ENCODE peak calls at places on chromosomes 5 and 9, in seven cellular contexts. One of them, this sample, is unnamed.

GRCh38 chr9:70409280-70409679 is 5.2 kb downstream of the KLF9 start:
- DNase-seq in SK-N-SH: no peak
- DNase-seq in K562: no peak
- DNase-seq in A549: no peak
- DNase-seq in HCT116: no peak
- DNase-seq in HepG2: no peak
- DNase-seq in GM12878: no peak
- DNase-seq in this sample: no peak

GRCh38 chr9:18632624-18633407 is 158.9 kb downstream of the ADAMTSL1 start:
- DNase-seq in K562: no peak
- DNase-seq in GM12878: no peak
- DNase-seq in HepG2: no peak
- DNase-seq in SK-N-SH: no peak
- DNase-seq in HCT116: no peak
- DNase-seq in A549: peak
- DNase-seq in this sample: no peak

GRCh38 chr9:123322771-123323481 is 33.1 kb upstream of the CRB2 start:
- DNase-seq in HCT116: no peak
- DNase-seq in HepG2: no peak
- DNase-seq in SK-N-SH: no peak
- DNase-seq in A549: no peak
- DNase-seq in K562: no peak
- DNase-seq in GM12878: no peak
- DNase-seq in this sample: peak

GRCh38 chr5:32474201-32474854 is 29.8 kb upstream of the ZFR start:
- DNase-seq in K562: no peak
- DNase-seq in HCT116: no peak
- DNase-seq in A549: no peak
- DNase-seq in HepG2: no peak
- DNase-seq in GM12878: no peak
- DNase-seq in SK-N-SH: no peak
- DNase-seq in this sample: no peak

GRCh38 chr5:74380193-74380592 is 260.3 kb downstream of the ENC1 start:
- DNase-seq in GM12878: no peak
- DNase-seq in K562: no peak
- DNase-seq in SK-N-SH: no peak
- DNase-seq in A549: no peak
- DNase-seq in HCT116: no peak
- DNase-seq in HepG2: peak
- DNase-seq in this sample: no peak

GRCh38 chr9:131276891-131277672 is 772 bp upstream of the FAM78A start:
- DNase-seq in GM12878: no peak
- DNase-seq in HepG2: no peak
- DNase-seq in SK-N-SH: peak
- DNase-seq in K562: peak
- DNase-seq in A549: no peak
- DNase-seq in HCT116: no peak
- DNase-seq in this sample: peak

GRCh38 chr5:135365281-135365680 is 33.8 kb downstream of the MACROH2A1 start:
- DNase-seq in GM12878: no peak
- DNase-seq in K562: no peak
- DNase-seq in HepG2: no peak
- DNase-seq in SK-N-SH: no peak
- DNase-seq in A549: no peak
- DNase-seq in HCT116: no peak
- DNase-seq in this sample: no peak

GRCh38 chr9:135379540-135380267 is 99.9 kb upstream of the PPP1R26 start:
- DNase-seq in HepG2: no peak
- DNase-seq in A549: no peak
- DNase-seq in K562: no peak
- DNase-seq in SK-N-SH: no peak
- DNase-seq in GM12878: no peak
- DNase-seq in HCT116: no peak
- DNase-seq in this sample: no peak

GRCh38 chr9:70133253-70134208 is 89.9 kb downstream of the MAMDC2 start:
- DNase-seq in HCT116: no peak
- DNase-seq in K562: no peak
- DNase-seq in SK-N-SH: peak
- DNase-seq in HepG2: no peak
- DNase-seq in GM12878: no peak
- DNase-seq in A549: no peak
- DNase-seq in this sample: no peak

GRCh38 chr9:79799691-79800345 is 228.1 kb downstream of the TLE4 start:
- DNase-seq in HCT116: no peak
- DNase-seq in A549: no peak
- DNase-seq in HepG2: peak
- DNase-seq in SK-N-SH: no peak
- DNase-seq in K562: no peak
- DNase-seq in GM12878: no peak
- DNase-seq in this sample: no peak

GRCh38 chr9:4833781-4834560 is 41.2 kb downstream of the RCL1 start:
- DNase-seq in A549: no peak
- DNase-seq in K562: no peak
- DNase-seq in SK-N-SH: no peak
- DNase-seq in GM12878: no peak
- DNase-seq in HCT116: no peak
- DNase-seq in HepG2: no peak
- DNase-seq in this sample: no peak

GRCh38 chr9:592225-592624 is 249.3 kb upstream of the DMRT1 start:
- DNase-seq in SK-N-SH: no peak
- DNase-seq in HCT116: no peak
- DNase-seq in GM12878: no peak
- DNase-seq in K562: no peak
- DNase-seq in A549: no peak
- DNase-seq in HepG2: peak
- DNase-seq in this sample: no peak

GRCh38 chr5:10556893-10557746 is 6.8 kb upstream of the ANKRD33B start:
- DNase-seq in HCT116: no peak
- DNase-seq in HepG2: no peak
- DNase-seq in GM12878: no peak
- DNase-seq in K562: peak
- DNase-seq in A549: peak
- DNase-seq in SK-N-SH: no peak
- DNase-seq in this sample: no peak

GRCh38 chr9:94920439-94920951 is 194.0 kb downstream of the AOPEP start:
- DNase-seq in GM12878: no peak
- DNase-seq in A549: peak
- DNase-seq in HCT116: no peak
- DNase-seq in SK-N-SH: no peak
- DNase-seq in HepG2: no peak
- DNase-seq in K562: no peak
- DNase-seq in this sample: no peak

GRCh38 chr5:18745988-18746615 is 1111.8 kb downstream of the TAF11L14 start:
- DNase-seq in K562: no peak
- DNase-seq in HepG2: peak
- DNase-seq in HCT116: no peak
- DNase-seq in A549: peak
- DNase-seq in SK-N-SH: peak
- DNase-seq in GM12878: peak
- DNase-seq in this sample: peak

GRCh38 chr9:37943329-37944265 is 39.7 kb upstream of the SLC25A51 start:
- DNase-seq in SK-N-SH: no peak
- DNase-seq in HCT116: peak
- DNase-seq in A549: no peak
- DNase-seq in HepG2: no peak
- DNase-seq in K562: no peak
- DNase-seq in GM12878: no peak
- DNase-seq in this sample: no peak

GRCh38 chr5:178670486-178670885 is 43.6 kb upstream of the CLK4 start:
- DNase-seq in GM12878: no peak
- DNase-seq in A549: no peak
- DNase-seq in HCT116: no peak
- DNase-seq in HepG2: no peak
- DNase-seq in K562: no peak
- DNase-seq in SK-N-SH: no peak
- DNase-seq in this sample: no peak

GRCh38 chr5:178671745-178672144 is 44.9 kb upstream of the CLK4 start:
- DNase-seq in K562: no peak
- DNase-seq in HCT116: no peak
- DNase-seq in A549: no peak
- DNase-seq in GM12878: no peak
- DNase-seq in SK-N-SH: no peak
- DNase-seq in HepG2: no peak
- DNase-seq in this sample: no peak

GRCh38 chr5:178673801-178674200 is 47.0 kb upstream of the CLK4 start:
- DNase-seq in K562: no peak
- DNase-seq in HCT116: no peak
- DNase-seq in SK-N-SH: no peak
- DNase-seq in A549: no peak
- DNase-seq in HepG2: no peak
- DNase-seq in GM12878: no peak
- DNase-seq in this sample: no peak

GRCh38 chr5:178674334-178674733 is 47.5 kb upstream of the CLK4 start:
- DNase-seq in HCT116: no peak
- DNase-seq in GM12878: no peak
- DNase-seq in A549: no peak
- DNase-seq in HepG2: no peak
- DNase-seq in K562: no peak
- DNase-seq in SK-N-SH: no peak
- DNase-seq in this sample: no peak

GRCh38 chr5:178672635-178673034 is 45.8 kb upstream of the CLK4 start:
- DNase-seq in A549: no peak
- DNase-seq in GM12878: no peak
- DNase-seq in K562: no peak
- DNase-seq in SK-N-SH: no peak
- DNase-seq in HepG2: no peak
- DNase-seq in HCT116: no peak
- DNase-seq in this sample: no peak
- H3K4me3 ChIP-seq in A549: no peak
- H3K4me3 ChIP-seq in GM12878: no peak
- H3K4me3 ChIP-seq in K562: no peak
- H3K4me3 ChIP-seq in SK-N-SH: no peak
- H3K4me3 ChIP-seq in HepG2: no peak
- H3K4me3 ChIP-seq in HCT116: no peak
- H3K4me3 ChIP-seq in this sample: no peak

DNA sequence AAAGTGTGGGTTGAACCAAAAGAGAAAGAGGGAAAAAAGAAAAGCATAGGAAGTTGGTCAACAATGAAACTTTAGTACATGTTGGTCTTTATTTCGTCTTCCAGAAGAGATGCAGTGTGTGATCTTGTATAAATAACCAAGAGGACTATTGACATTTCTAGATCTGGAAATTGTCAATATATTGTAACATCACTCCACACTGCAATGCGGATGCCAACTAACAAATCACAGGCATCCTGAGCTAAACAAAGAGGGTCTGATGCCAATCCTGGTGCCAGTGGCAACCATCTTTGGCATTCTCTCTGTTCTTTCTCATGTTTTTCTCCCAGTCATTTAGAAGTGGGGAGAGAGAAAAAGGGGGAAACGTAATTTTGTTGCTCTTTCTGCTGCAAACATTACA is 9.7 kb downstream of the NFIB start:
- DNase-seq in GM12878: no peak
- DNase-seq in A549: no peak
- DNase-seq in SK-N-SH: no peak
- DNase-seq in HCT116: no peak
- DNase-seq in K562: no peak
- DNase-seq in HepG2: no peak
- DNase-seq in this sample: no peak
- TF ChIP-seq MAX in GM12878: no peak
- TF ChIP-seq MAX in A549: no peak
- TF ChIP-seq MAX in SK-N-SH: no peak
- TF ChIP-seq MAX in HCT116: no peak
- TF ChIP-seq MAX in K562: no peak
- TF ChIP-seq MAX in HepG2: no peak
- TF ChIP-seq MAX in this sample: no peak

GRCh38 chr5:180210961-180211760 is 2.1 kb upstream of the RASGEF1C start:
- DNase-seq in K562: peak
- DNase-seq in HCT116: no peak
- DNase-seq in A549: no peak
- DNase-seq in GM12878: no peak
- DNase-seq in HepG2: no peak
- DNase-seq in SK-N-SH: no peak
- DNase-seq in this sample: no peak

GRCh38 chr5:180208038-180208434 is 975 bp downstream of the RASGEF1C start:
- DNase-seq in GM12878: no peak
- DNase-seq in HCT116: no peak
- DNase-seq in K562: no peak
- DNase-seq in SK-N-SH: no peak
- DNase-seq in HepG2: no peak
- DNase-seq in A549: no peak
- DNase-seq in this sample: no peak

GRCh38 chr5:180207593-180207992 is 1.4 kb downstream of the RASGEF1C start:
- DNase-seq in K562: no peak
- DNase-seq in SK-N-SH: no peak
- DNase-seq in HepG2: no peak
- DNase-seq in GM12878: no peak
- DNase-seq in HCT116: no peak
- DNase-seq in A549: no peak
- DNase-seq in this sample: no peak

GRCh38 chr5:180208435-180209081 is 453 bp downstream of the RASGEF1C start:
- DNase-seq in SK-N-SH: peak
- DNase-seq in K562: peak
- DNase-seq in A549: peak
- DNase-seq in GM12878: no peak
- DNase-seq in HCT116: no peak
- DNase-seq in HepG2: no peak
- DNase-seq in this sample: peak

DNA sequence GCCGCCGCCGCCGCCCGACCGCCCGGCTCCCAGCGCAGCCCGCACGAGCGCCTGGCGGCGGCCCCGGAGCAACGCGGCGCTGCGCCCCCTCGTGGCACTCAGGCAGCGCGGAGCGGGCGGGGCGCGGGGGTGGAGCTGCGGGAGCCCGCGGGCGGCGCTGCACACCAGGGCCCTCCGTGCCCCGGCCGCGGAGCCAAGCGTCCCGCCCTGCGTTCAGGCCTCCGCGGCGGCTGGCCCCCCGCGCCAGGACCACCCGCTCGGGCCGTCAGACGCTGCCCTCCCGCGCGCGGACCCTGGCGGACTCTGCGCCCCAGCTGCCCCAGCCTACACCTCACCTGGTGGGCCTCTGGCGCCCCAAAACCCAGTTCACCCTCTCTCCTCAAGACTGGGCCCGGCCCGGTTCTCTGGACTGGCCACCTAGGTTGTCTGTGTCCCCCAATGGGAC is at the start of gene RASGEF1C:
- DNase-seq in SK-N-SH: peak
- DNase-seq in K562: peak
- DNase-seq in A549: peak
- DNase-seq in HCT116: peak
- DNase-seq in GM12878: no peak
- DNase-seq in HepG2: peak
- DNase-seq in this sample: peak
- H3K4me3 ChIP-seq in SK-N-SH: peak
- H3K4me3 ChIP-seq in K562: peak
- H3K4me3 ChIP-seq in A549: peak
- H3K4me3 ChIP-seq in HCT116: peak
- H3K4me3 ChIP-seq in GM12878: no peak
- H3K4me3 ChIP-seq in HepG2: peak
- H3K4me3 ChIP-seq in this sample: no peak

DNA sequence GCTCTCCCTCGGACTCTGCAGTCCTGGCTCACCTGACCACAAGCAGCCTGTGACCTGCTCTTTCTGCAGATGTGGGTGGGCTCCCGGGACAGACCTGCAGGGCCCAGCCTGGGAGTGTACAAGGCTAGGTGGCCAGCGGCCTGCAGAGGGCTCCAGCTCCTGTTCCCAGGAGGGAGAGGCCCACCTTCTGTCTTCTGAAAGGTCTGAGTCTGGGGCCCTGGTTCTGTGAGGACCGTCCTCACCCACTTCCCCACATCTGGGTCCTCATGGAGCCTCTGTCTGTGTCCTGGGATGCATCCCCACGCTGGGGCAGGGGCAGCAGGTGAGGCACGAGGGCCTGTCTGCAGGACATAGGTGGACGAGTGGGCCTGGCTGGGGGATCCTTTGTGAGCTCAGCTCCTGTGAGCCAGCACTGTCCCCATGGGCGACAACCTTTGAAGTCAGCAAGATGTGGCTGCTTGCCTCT is 43.7 kb downstream of the PHF2 start:
- DNase-seq in GM12878: no peak
- DNase-seq in SK-N-SH: no peak
- DNase-seq in HepG2: peak
- DNase-seq in K562: no peak
- DNase-seq in HCT116: no peak
- DNase-seq in A549: no peak
- DNase-seq in this sample: no peak
- TF ChIP-seq MAX in GM12878: no peak
- TF ChIP-seq MAX in SK-N-SH: no peak
- TF ChIP-seq MAX in HepG2: no peak
- TF ChIP-seq MAX in K562: no peak
- TF ChIP-seq MAX in HCT116: no peak
- TF ChIP-seq MAX in A549: no peak
- TF ChIP-seq MAX in this sample: no peak

This sample was measured in NB4.